ENCODE peak calls at places on chromosomes 13 and 19, in six cellular contexts. J is lower lobe of right lung, B is activated B cell treated with CpG ODN at 0.5 μM for 24 hours, U is A673, Z is Calu3, I is suprapubic skin. F is an unnamed sample.

GRCh38 chr13:89458456-89458855 is 1787.3 kb downstream of the SLITRK5 start:
- DNase-seq in J (no peak), B (no peak), U (no peak), Z (no peak), I (no peak), F (no peak)

GRCh38 chr19:33472696-33473624 is 48.6 kb downstream of the PEPD start:
- DNase-seq in J (peak), B (no peak), U (peak), Z (no peak), I (peak), F (no peak)

GRCh38 chr19:15101479-15102082 is 5.6 kb upstream of the SYDE1 start:
- DNase-seq in J (no peak), B (no peak), U (peak), Z (peak), I (no peak), F (no peak)

GRCh38 chr13:73740681-73741080 is 393.5 kb downstream of the KLF12 start:
- DNase-seq in J (no peak), B (no peak), U (peak), Z (no peak), I (no peak), F (no peak)

GRCh38 chr13:76523740-76524382 is 362.3 kb downstream of the KCTD12 start:
- DNase-seq in J (no peak), B (no peak), U (no peak), Z (no peak), I (no peak), F (no peak)

GRCh38 chr13:98508280-98509074 is 68.4 kb downstream of the STK24 start:
- DNase-seq in J (no peak), B (no peak), U (no peak), Z (no peak), I (no peak), F (no peak)

GRCh38 chr13:19172647-19173030 is 9.0 kb downstream of the TUBA3C start:
- DNase-seq in J (no peak), B (no peak), U (no peak), Z (no peak), I (no peak), F (no peak)

GRCh38 chr13:113650275-113650674 is 7.7 kb downstream of the ATP4B start:
- DNase-seq in J (peak), B (no peak), U (no peak), Z (no peak), I (peak), F (no peak)

GRCh38 chr19:47436712-47437401 is 17.5 kb upstream of the MEIS3 start:
- DNase-seq in J (peak), B (peak), U (peak), Z (peak), I (peak), F (peak)

GRCh38 chr19:33440682-33441081 is 67.2 kb downstream of the CEBPG start:
- DNase-seq in J (peak), B (no peak), U (no peak), Z (no peak), I (no peak), F (no peak)

GRCh38 chr13:97359181-97360057 is 74.5 kb upstream of the RAP2A start:
- DNase-seq in J (no peak), B (no peak), U (peak), Z (peak), I (no peak), F (no peak)

GRCh38 chr19:50357178-50358100 is 8.0 kb downstream of the NAPSA start:
- DNase-seq in J (peak), B (peak), U (peak), Z (peak), I (no peak), F (peak)

GRCh38 chr13:106762711-106763110 is 194.8 kb upstream of the ARGLU1 start:
- DNase-seq in J (no peak), B (no peak), U (no peak), Z (no peak), I (no peak), F (no peak)

GRCh38 chr13:58313219-58313618 is 681.7 kb downstream of the PCDH17 start:
- DNase-seq in J (no peak), B (no peak), U (no peak), Z (no peak), I (no peak), F (no peak)

GRCh38 chr19:10502524-10503001 is 593 bp downstream of the KEAP1 start:
- DNase-seq in J (peak), B (peak), U (peak), Z (peak), I (peak), F (peak)

GRCh38 chr13:100526299-100527030 is 62.1 kb downstream of the GGACT start:
- DNase-seq in J (no peak), B (no peak), U (no peak), Z (no peak), I (peak), F (no peak)

GRCh38 chr13:24341439-24341838 is 32.1 kb downstream of the C1QTNF9 start:
- DNase-seq in J (no peak), B (no peak), U (no peak), Z (no peak), I (no peak), F (no peak)

GRCh38 chr19:7140137-7140536 is 70.6 kb downstream of the ZNF557 start:
- DNase-seq in J (no peak), B (no peak), U (no peak), Z (no peak), I (no peak), F (no peak)

GRCh38 chr19:15323496-15324235 is 8.7 kb downstream of the BRD4 start:
- DNase-seq in J (peak), B (no peak), U (no peak), Z (peak), I (no peak), F (no peak)

GRCh38 chr19:38952395-38953165 is 21.8 kb downstream of the MRPS12 start:
- DNase-seq in J (no peak), B (no peak), U (peak), Z (peak), I (no peak), F (no peak)

DNA sequence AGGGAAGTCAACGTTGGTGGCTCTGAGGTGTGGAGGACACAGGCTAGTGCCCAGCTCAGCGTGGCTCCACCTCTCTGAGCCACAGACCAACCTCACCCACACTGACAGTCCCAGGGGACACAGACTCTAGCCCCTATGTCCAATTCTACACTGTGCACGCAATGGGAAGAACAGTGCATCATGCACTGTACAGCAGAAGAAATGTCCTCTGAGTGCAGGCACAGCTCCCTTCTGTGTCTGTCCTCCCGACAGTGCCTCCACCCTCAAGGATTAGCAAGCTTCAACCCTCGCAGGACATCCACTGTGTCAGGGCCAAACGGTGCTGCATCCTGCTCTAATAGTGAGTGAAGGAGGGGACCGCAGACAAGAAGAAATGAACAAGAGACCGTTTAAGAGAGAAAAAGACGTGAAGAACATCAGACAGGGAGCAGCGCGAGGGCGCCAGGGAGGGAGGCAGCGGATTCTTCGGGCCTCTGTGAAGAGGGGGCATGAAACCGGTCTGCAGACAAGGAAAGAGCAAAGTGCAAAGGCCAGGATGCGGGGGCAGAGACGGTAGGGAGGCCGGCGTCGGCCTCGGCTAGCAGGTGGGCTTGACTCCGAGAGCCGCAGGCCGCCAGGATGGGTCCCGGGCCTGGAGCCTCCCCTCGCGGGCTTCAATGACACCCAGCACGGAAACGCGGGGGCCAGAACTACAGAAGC is 644 bp downstream of the ZNF837 start:
- DNase-seq in J (no peak), B (no peak), U (no peak), Z (no peak), I (no peak), F (no peak)
- TF ChIP-seq CTCF in J (no peak), B (no peak), U (no peak), Z (no peak), I (no peak), F (no peak)

GRCh38 chr13:88118952-88119351 is 447.8 kb downstream of the SLITRK5 start:
- DNase-seq in J (no peak), B (no peak), U (no peak), Z (no peak), I (no peak), F (no peak)
- TF ChIP-seq CTCF in J (no peak), B (no peak), U (no peak), Z (no peak), I (no peak), F (no peak)

DNA sequence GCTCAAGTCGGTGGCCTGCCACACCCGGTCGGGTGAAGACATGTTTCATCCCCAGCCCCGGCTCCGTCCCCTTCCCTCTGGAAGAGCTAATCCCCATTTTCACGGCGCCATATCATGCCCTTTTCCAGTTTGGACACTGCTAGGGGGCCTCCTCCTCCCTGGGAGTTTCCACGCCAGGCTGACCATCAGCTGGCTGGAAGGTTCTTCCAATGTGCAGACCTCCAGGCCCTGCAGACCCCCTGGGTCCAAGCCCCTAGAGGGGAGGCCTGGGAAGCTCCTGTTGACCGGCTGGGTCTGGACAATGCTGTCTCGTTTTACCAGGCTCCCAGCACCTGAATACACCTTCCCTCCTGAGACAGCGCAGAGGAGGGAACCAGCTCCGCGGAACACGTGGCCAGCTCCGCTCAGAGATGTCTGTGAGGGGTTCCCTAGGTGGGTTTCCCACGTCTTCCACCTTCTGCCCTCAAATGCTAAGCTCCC is 44.7 kb upstream of the RANBP3 start:
- DNase-seq in J (no peak), B (no peak), U (no peak), Z (no peak), I (no peak), F (no peak)
- TF ChIP-seq CTCF in J (peak), B (no peak), U (peak), Z (no peak), I (no peak), F (no peak)

GRCh38 chr13:83780201-83780600 is 102.1 kb downstream of the SLITRK1 start:
- DNase-seq in J (no peak), B (no peak), U (peak), Z (no peak), I (no peak), F (no peak)
- TF ChIP-seq CTCF in J (no peak), B (no peak), U (peak), Z (no peak), I (no peak), F (no peak)

GRCh38 chr19:51660975-51661600 is 14.5 kb upstream of the SIGLEC14 start:
- DNase-seq in J (peak), B (peak), U (peak), Z (peak), I (no peak), F (peak)
- TF ChIP-seq CTCF in J (peak), B (no peak), U (peak), Z (peak), I (no peak), F (no peak)

GRCh38 chr19:34926685-34927375 is at the start of gene ZNF30:
- DNase-seq in J (peak), B (peak), U (peak), Z (peak), I (peak), F (peak)
- TF ChIP-seq CTCF in J (no peak), B (no peak), U (no peak), Z (no peak), I (no peak), F (no peak)

DNA sequence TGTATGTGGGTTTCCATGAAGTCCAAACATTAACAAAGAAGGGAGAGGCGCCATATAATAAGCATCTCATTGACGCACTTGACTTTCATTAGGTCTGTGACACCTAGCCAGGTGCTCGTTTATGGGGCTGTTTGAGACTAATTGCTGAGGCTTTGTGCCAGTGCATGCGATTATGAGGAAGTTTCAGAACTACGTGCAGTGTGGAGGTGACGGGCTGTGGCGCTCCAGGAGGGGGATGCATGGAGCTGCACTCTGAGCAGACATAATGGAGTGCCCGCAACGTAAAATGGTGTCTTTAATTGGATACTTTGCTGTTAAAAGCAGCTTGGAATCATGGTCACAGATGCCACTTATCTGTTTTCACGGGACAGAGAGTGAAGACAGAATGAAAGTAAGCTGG is 223.2 kb downstream of the FGF9 start:
- DNase-seq in J (no peak), B (no peak), U (no peak), Z (no peak), I (no peak), F (no peak)
- TF ChIP-seq CTCF in J (no peak), B (no peak), U (no peak), Z (no peak), I (no peak), F (no peak)

F was measured in omental fat pad.